ENCODE peak calls at places on chromosomes 16 and 17, in seven cellular contexts. One of them, this sample, is unnamed.

GRCh38 chr17:78450696-78451344 is 72.4 kb downstream of the PGS1 start:
- DNase-seq in H1: no peak
- DNase-seq in GM12878: no peak
- DNase-seq in K562: no peak
- DNase-seq in HCT116: no peak
- DNase-seq in HepG2: no peak
- DNase-seq in SK-N-SH: no peak
- DNase-seq in this sample: no peak

GRCh38 chr16:84144301-84144858 is 597 bp downstream of the HSDL1 start:
- DNase-seq in SK-N-SH: peak; percentile 67
- DNase-seq in H1: no peak
- DNase-seq in GM12878: no peak
- DNase-seq in HepG2: no peak
- DNase-seq in K562: peak; percentile 54
- DNase-seq in HCT116: no peak
- DNase-seq in this sample: peak; percentile 42

GRCh38 chr17:28867276-28867675 is 12.5 kb downstream of the ERAL1 start:
- DNase-seq in K562: no peak
- DNase-seq in GM12878: no peak
- DNase-seq in H1: no peak
- DNase-seq in SK-N-SH: no peak
- DNase-seq in HepG2: no peak
- DNase-seq in HCT116: no peak
- DNase-seq in this sample: no peak

GRCh38 chr17:64455993-64456885 is 7.3 kb downstream of the MILR1 start:
- DNase-seq in SK-N-SH: no peak
- DNase-seq in GM12878: no peak
- DNase-seq in HCT116: no peak
- DNase-seq in K562: no peak
- DNase-seq in HepG2: no peak
- DNase-seq in H1: no peak
- DNase-seq in this sample: no peak

GRCh38 chr16:12708266-12708665 is 95.4 kb downstream of the CPPED1 start:
- DNase-seq in SK-N-SH: no peak
- DNase-seq in HCT116: no peak
- DNase-seq in GM12878: no peak
- DNase-seq in H1: no peak
- DNase-seq in HepG2: no peak
- DNase-seq in K562: no peak
- DNase-seq in this sample: no peak

GRCh38 chr16:53071748-53072301 is 17.0 kb downstream of the CHD9 start:
- DNase-seq in H1: no peak
- DNase-seq in HCT116: no peak
- DNase-seq in HepG2: no peak
- DNase-seq in GM12878: no peak
- DNase-seq in SK-N-SH: peak; percentile 64
- DNase-seq in K562: no peak
- DNase-seq in this sample: no peak

GRCh38 chr16:20774703-20775362 is 11.0 kb downstream of the ACSM3 start:
- DNase-seq in SK-N-SH: peak; percentile 44
- DNase-seq in K562: peak; percentile 55
- DNase-seq in HepG2: peak; percentile 67
- DNase-seq in HCT116: peak; percentile 68
- DNase-seq in H1: peak; percentile 80
- DNase-seq in GM12878: peak; percentile 9
- DNase-seq in this sample: peak; percentile 82

GRCh38 chr17:63973930-63974593 is 1.3 kb upstream of the SCN4A start:
- DNase-seq in GM12878: no peak
- DNase-seq in HepG2: no peak
- DNase-seq in HCT116: no peak
- DNase-seq in K562: no peak
- DNase-seq in SK-N-SH: no peak
- DNase-seq in H1: no peak
- DNase-seq in this sample: no peak

GRCh38 chr16:3580686-3581085 is 3.5 kb upstream of the NLRC3 start:
- DNase-seq in K562: no peak
- DNase-seq in HCT116: no peak
- DNase-seq in HepG2: no peak
- DNase-seq in SK-N-SH: no peak
- DNase-seq in H1: no peak
- DNase-seq in GM12878: no peak
- DNase-seq in this sample: no peak

GRCh38 chr17:5533486-5534315 is 47.3 kb downstream of the MIS12 start:
- DNase-seq in K562: no peak
- DNase-seq in GM12878: no peak
- DNase-seq in SK-N-SH: no peak
- DNase-seq in H1: no peak
- DNase-seq in HCT116: no peak
- DNase-seq in HepG2: no peak
- DNase-seq in this sample: no peak

GRCh38 chr17:38747385-38748328 is 479 bp downstream of the PCGF2 start:
- DNase-seq in HCT116: no peak
- DNase-seq in SK-N-SH: peak; percentile 80
- DNase-seq in HepG2: no peak
- DNase-seq in K562: peak; percentile 72
- DNase-seq in H1: no peak
- DNase-seq in GM12878: no peak
- DNase-seq in this sample: no peak

GRCh38 chr17:32103476-32104113 is 38.7 kb upstream of the RHOT1 start:
- DNase-seq in HepG2: no peak
- DNase-seq in HCT116: no peak
- DNase-seq in H1: no peak
- DNase-seq in GM12878: no peak
- DNase-seq in K562: no peak
- DNase-seq in SK-N-SH: no peak
- DNase-seq in this sample: no peak

GRCh38 chr17:78340183-78340955 is 19.5 kb downstream of the SOCS3 start:
- DNase-seq in HepG2: no peak
- DNase-seq in SK-N-SH: no peak
- DNase-seq in H1: no peak
- DNase-seq in HCT116: no peak
- DNase-seq in K562: no peak
- DNase-seq in GM12878: no peak
- DNase-seq in this sample: no peak

GRCh38 chr16:5323742-5324141 is 226.1 kb upstream of the EEF2KMT start:
- DNase-seq in H1: no peak
- DNase-seq in HepG2: no peak
- DNase-seq in GM12878: no peak
- DNase-seq in HCT116: no peak
- DNase-seq in K562: no peak
- DNase-seq in SK-N-SH: no peak
- DNase-seq in this sample: no peak

GRCh38 chr17:58338907-58339774 is 10.5 kb upstream of the TSPOAP1 start:
- DNase-seq in GM12878: peak; percentile 87
- DNase-seq in SK-N-SH: peak; percentile 79
- DNase-seq in K562: peak; percentile 86
- DNase-seq in HCT116: no peak
- DNase-seq in HepG2: peak; percentile 38
- DNase-seq in H1: no peak
- DNase-seq in this sample: no peak

GRCh38 chr17:8333281-8333680 is 6.4 kb upstream of the ODF4 start:
- DNase-seq in HCT116: no peak
- DNase-seq in GM12878: no peak
- DNase-seq in H1: no peak
- DNase-seq in K562: no peak
- DNase-seq in SK-N-SH: peak; percentile 4
- DNase-seq in HepG2: no peak
- DNase-seq in this sample: no peak

GRCh38 chr17:75131278-75132017 is at the start of gene NT5C:
- DNase-seq in HepG2: peak; percentile 79
- DNase-seq in SK-N-SH: peak; percentile 97
- DNase-seq in GM12878: no peak
- DNase-seq in H1: peak; percentile 58
- DNase-seq in K562: peak; percentile 88
- DNase-seq in HCT116: no peak
- DNase-seq in this sample: peak; percentile 93

GRCh38 chr16:28977703-28978641 is 3.4 kb downstream of the SPNS1 start:
- DNase-seq in H1: no peak
- DNase-seq in GM12878: no peak
- DNase-seq in K562: peak; percentile 41
- DNase-seq in HepG2: peak; percentile 35
- DNase-seq in SK-N-SH: no peak
- DNase-seq in HCT116: no peak
- DNase-seq in this sample: peak; percentile 43

GRCh38 chr17:2177235-2177811 is 122.4 kb downstream of the HIC1 start:
- DNase-seq in SK-N-SH: no peak
- DNase-seq in HCT116: no peak
- DNase-seq in H1: no peak
- DNase-seq in GM12878: no peak
- DNase-seq in K562: no peak
- DNase-seq in HepG2: peak; percentile 80
- DNase-seq in this sample: no peak

GRCh38 chr17:75832164-75832651 is 12.0 kb downstream of the UNC13D start:
- DNase-seq in HCT116: no peak
- DNase-seq in H1: no peak
- DNase-seq in GM12878: no peak
- DNase-seq in SK-N-SH: no peak
- DNase-seq in K562: no peak
- DNase-seq in HepG2: no peak
- DNase-seq in this sample: no peak

GRCh38 chr16:10926094-10926493 is 16.2 kb downstream of the DEXI start:
- DNase-seq in HCT116: no peak
- DNase-seq in GM12878: no peak
- DNase-seq in H1: no peak
- DNase-seq in K562: no peak
- DNase-seq in SK-N-SH: no peak
- DNase-seq in HepG2: no peak
- DNase-seq in this sample: no peak

GRCh38 chr16:3168706-3169105 is 19.3 kb upstream of the OR1F1 start:
- DNase-seq in K562: no peak
- DNase-seq in SK-N-SH: no peak
- DNase-seq in GM12878: no peak
- DNase-seq in H1: no peak
- DNase-seq in HCT116: no peak
- DNase-seq in HepG2: no peak
- DNase-seq in this sample: no peak

GRCh38 chr16:46747777-46748651 is at the start of gene MYLK3:
- DNase-seq in SK-N-SH: no peak
- DNase-seq in GM12878: no peak
- DNase-seq in H1: peak; percentile 38
- DNase-seq in HCT116: no peak
- DNase-seq in K562: peak; percentile 61
- DNase-seq in HepG2: peak; percentile 80
- DNase-seq in this sample: peak; percentile 20

GRCh38 chr16:87335968-87336849 is 19.0 kb upstream of the C16orf95 start:
- DNase-seq in GM12878: no peak
- DNase-seq in H1: no peak
- DNase-seq in SK-N-SH: no peak
- DNase-seq in K562: no peak
- DNase-seq in HCT116: no peak
- DNase-seq in HepG2: no peak
- DNase-seq in this sample: no peak
- TF ChIP-seq JUND in GM12878: no peak
- TF ChIP-seq JUND in H1: no peak
- TF ChIP-seq JUND in SK-N-SH: no peak
- TF ChIP-seq JUND in K562: no peak
- TF ChIP-seq JUND in HCT116: no peak
- TF ChIP-seq JUND in HepG2: no peak
- TF ChIP-seq JUND in this sample: no peak

DNA sequence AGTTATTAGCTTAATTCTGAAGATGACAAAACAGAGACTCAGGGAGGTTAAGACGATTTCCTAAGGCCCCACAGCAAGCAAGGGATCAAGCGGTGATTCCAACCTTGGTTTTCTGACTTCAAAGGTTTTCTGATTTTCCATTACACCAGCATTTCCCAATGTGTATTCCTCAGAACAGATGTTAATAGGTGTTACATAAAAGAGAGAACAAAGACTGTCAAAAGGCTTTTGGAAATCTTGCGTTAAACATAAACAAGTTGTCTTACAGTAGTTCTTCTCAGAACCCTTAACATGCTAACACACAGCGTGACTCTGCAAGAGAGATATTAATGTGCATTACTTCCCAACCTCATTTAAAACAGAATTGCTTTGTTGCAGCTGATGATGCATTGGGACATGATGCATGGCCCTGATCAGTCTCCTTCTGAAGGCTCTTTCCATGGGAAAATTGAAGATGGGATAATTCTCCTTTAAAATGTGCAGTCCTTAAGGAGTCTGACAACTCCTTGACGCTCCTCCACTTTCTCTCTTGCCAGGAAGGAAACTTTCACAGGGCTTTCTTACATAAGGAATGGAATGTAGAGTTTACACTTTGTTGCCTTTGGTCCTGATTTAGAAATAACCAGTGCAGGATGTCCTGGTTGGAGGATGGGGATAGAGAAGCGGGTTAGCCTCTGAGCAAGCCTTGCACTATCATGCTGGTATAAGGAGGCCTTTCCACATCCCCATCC is 21.5 kb upstream of the MMD start:
- DNase-seq in SK-N-SH: no peak
- DNase-seq in HCT116: no peak
- DNase-seq in HepG2: peak; percentile 60
- DNase-seq in H1: no peak
- DNase-seq in GM12878: no peak
- DNase-seq in K562: no peak
- DNase-seq in this sample: no peak
- TF ChIP-seq JUND in SK-N-SH: no peak
- TF ChIP-seq JUND in HCT116: no peak
- TF ChIP-seq JUND in HepG2: no peak
- TF ChIP-seq JUND in H1: no peak
- TF ChIP-seq JUND in GM12878: no peak
- TF ChIP-seq JUND in K562: no peak
- TF ChIP-seq JUND in this sample: no peak

GRCh38 chr16:15807603-15808009 is 49.2 kb downstream of the MYH11 start:
- DNase-seq in K562: peak; percentile 53
- DNase-seq in GM12878: no peak
- DNase-seq in H1: no peak
- DNase-seq in SK-N-SH: no peak
- DNase-seq in HCT116: no peak
- DNase-seq in HepG2: no peak
- DNase-seq in this sample: no peak
- TF ChIP-seq JUND in K562: no peak
- TF ChIP-seq JUND in GM12878: no peak
- TF ChIP-seq JUND in H1: no peak
- TF ChIP-seq JUND in SK-N-SH: no peak
- TF ChIP-seq JUND in HCT116: no peak
- TF ChIP-seq JUND in HepG2: no peak
- TF ChIP-seq JUND in this sample: no peak

DNA sequence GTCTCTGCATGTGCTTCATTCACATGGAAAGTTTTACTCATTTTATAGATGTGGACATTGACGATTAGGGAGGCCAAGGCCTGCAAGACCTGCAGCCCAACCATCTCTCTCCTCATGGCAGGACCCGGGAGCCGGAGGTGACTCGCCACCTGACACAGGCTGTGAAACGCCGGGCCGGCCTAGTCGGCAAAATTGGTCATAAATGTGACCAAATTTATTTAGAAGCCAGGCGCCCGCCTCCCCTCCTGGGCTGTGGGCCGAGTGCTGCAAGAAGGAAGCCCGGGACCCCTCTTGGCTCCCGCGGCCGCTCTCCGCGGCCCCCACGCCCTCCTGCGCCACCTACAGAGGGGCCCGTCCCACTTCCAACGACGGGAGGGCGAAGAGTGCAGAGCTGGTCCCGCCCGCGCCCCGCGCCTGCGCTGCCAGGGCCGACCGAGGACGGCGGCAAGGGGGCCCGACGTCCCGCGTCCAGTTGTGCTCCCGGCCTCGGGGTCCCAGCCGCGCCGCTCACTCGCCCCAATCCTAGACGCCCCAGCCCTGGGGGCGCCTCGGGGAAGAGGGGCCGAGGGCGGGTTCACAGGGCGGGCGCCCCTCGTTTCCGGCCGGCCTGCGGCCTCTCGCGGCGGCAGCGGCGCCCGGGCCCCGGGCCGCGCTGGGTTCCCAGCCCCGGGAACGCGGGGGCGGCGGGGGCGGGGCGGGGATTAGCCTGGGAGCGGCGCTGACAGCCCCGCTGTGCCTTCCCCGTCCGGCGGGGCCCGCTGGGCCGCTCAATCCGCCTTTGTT is 47.5 kb downstream of the WNT3 start:
- DNase-seq in GM12878: no peak
- DNase-seq in SK-N-SH: peak; percentile 91
- DNase-seq in K562: peak; percentile 84
- DNase-seq in HCT116: no peak
- DNase-seq in HepG2: peak; percentile 50
- DNase-seq in H1: no peak
- DNase-seq in this sample: no peak
- TF ChIP-seq JUND in GM12878: no peak
- TF ChIP-seq JUND in SK-N-SH: no peak
- TF ChIP-seq JUND in K562: no peak
- TF ChIP-seq JUND in HCT116: no peak
- TF ChIP-seq JUND in HepG2: no peak
- TF ChIP-seq JUND in H1: no peak
- TF ChIP-seq JUND in this sample: no peak

This sample was measured in T47D.